ENCODE peak calls at places on chromosome 12, in eight cellular contexts. I is kidney, M is left ventricle myocardium inferior, A is body of pancreas, E is PC-9, Q is OCI-LY7, W is endothelial cell of umbilical vein, Z is upper lobe of right lung. R is an unnamed sample.
A peak's percentile ranks its signal among the peaks of the same experiment; 100 is the strongest.

GRCh38 chr12:121536929-121537813 is 43.7 kb downstream of the KDM2B start:
- DNase-seq in I (peak; percentile 97), M (peak; percentile 90), A (peak; percentile 88), E (peak; percentile 64), Q (peak; percentile 89), W (peak; percentile 74), Z (peak; percentile 96), R (peak; percentile 97)

GRCh38 chr12:101671157-101671791 is 26.2 kb upstream of the CHPT1 start:
- DNase-seq in I (no peak), M (peak; percentile 17), A (no peak), E (no peak), Q (peak; percentile 79), W (no peak), Z (no peak), R (no peak)

GRCh38 chr12:91618281-91618680 is 435.7 kb upstream of the DCN start:
- DNase-seq in I (no peak), M (no peak), A (no peak), E (peak; percentile 71), Q (no peak), W (no peak), Z (no peak), R (no peak)

GRCh38 chr12:3017281-3017680 is 58.1 kb downstream of the TEAD4 start:
- DNase-seq in I (no peak), M (no peak), A (no peak), E (no peak), Q (no peak), W (no peak), Z (no peak), R (peak; percentile 33)

GRCh38 chr12:101759396-101760047 is 20.3 kb upstream of the SYCP3 start:
- DNase-seq in I (no peak), M (no peak), A (no peak), E (no peak), Q (peak; percentile 62), W (peak; percentile 33), Z (no peak), R (no peak)

GRCh38 chr12:74776378-74776777 is 238.7 kb downstream of the ATXN7L3B start:
- DNase-seq in I (no peak), M (no peak), A (no peak), E (no peak), Q (no peak), W (no peak), Z (no peak), R (no peak)

GRCh38 chr12:66405395-66405794 is 103.1 kb downstream of the HELB start:
- DNase-seq in I (no peak), M (no peak), A (no peak), E (no peak), Q (no peak), W (peak; percentile 67), Z (no peak), R (no peak)

GRCh38 chr12:132560831-132561783 is 49.3 kb downstream of the LRCOL1 start:
- DNase-seq in I (no peak), M (peak; percentile 40), A (peak; percentile 63), E (peak; percentile 72), Q (peak; percentile 89), W (peak; percentile 63), Z (peak; percentile 81), R (peak; percentile 84)

GRCh38 chr12:75556306-75556899 is 45.0 kb upstream of the KRR1 start:
- DNase-seq in I (no peak), M (no peak), A (no peak), E (peak; percentile 62), Q (no peak), W (no peak), Z (no peak), R (no peak)

GRCh38 chr12:12267801-12268200 is 957 bp upstream of the LRP6 start:
- DNase-seq in I (no peak), M (no peak), A (no peak), E (no peak), Q (no peak), W (no peak), Z (no peak), R (no peak)

GRCh38 chr12:65232490-65233077 is 45.9 kb upstream of the MSRB3 start:
- DNase-seq in I (no peak), M (no peak), A (no peak), E (no peak), Q (peak; percentile 52), W (peak; percentile 62), Z (no peak), R (no peak)

GRCh38 chr12:130956456-130957303 is 3.0 kb downstream of the ADGRD1 start:
- DNase-seq in I (no peak), M (no peak), A (no peak), E (no peak), Q (no peak), W (no peak), Z (no peak), R (no peak)
- H3K4me3 ChIP-seq in I (no peak overlapping the region), M (peak overlapping the region; percentile 73), A (no peak overlapping the region), E (no peak overlapping the region), Q (no peak overlapping the region), W (no peak overlapping the region), Z (peak overlapping the region; percentile 58), R (peak overlapping the region; percentile 86)

GRCh38 chr12:47270782-47271664 is 191.3 kb upstream of the AMIGO2 start:
- DNase-seq in I (no peak), M (no peak), A (no peak), E (peak; percentile 99), Q (no peak), W (no peak), Z (no peak), R (no peak)
- H3K4me1 ChIP-seq in I (no peaks in the 10 kb centered on the region), M (no peaks in the 10 kb centered on the region), A (peaks cover 4% of the 10 kb centered on the region), E (peaks cover 76% of the 10 kb centered on the region), Q (peaks cover 51% of the 10 kb centered on the region), W (peaks cover 4% of the 10 kb centered on the region), Z (peaks cover 6% of the 10 kb centered on the region), R (peaks cover 2% of the 10 kb centered on the region)

DNA sequence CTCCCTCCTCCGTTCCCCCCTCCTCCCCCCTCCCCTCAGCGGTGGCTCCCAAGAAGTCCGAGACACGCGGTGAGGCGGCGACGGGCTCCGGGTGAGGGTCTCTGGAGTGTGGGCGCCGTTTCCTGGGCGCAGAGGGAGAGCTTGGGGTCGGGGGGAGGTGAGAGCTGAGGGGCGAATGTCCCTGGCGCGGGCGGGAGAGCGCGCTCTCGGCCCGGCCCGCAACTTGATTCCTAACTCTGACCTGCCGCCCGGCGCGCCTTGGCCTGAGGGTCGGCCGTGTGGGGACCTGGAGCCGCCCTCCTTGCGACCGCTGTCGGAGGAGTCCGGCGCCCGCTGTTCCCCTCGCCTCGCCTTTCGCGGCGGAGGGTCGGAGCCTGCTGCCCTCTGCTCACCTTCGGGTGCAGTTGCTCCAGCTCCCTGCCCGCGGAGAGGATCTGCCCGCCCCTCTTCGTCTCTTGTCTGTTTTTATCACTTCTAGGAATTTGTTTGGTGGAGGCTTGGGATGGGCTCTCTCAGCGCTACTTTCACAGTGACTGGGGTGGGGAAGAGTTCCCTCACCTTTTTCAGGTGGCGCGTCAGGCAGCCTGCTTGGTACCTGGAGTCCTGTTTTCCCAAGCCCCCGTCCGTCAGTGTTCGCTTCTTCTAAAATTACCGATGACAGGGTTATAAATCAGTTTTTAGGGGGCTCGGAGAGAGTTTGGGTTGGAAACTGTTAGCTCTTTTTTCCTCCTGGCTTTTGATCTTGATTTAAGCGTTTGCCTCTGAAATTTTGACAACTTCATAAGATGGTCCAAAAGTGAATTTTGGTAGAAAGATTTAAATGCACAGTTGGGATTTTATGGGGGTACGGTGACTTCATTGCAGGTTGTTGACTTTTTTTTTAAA is 495 bp downstream of the ADIPOR2 start:
- DNase-seq in I (peak; percentile 84), M (peak; percentile 41), A (no peak), E (no peak), Q (peak; percentile 60), W (peak; percentile 39), Z (peak; percentile 82), R (no peak)
- H3K27ac ChIP-seq in I (peak overlapping the region; percentile 94), M (peak overlapping the region; percentile 91), A (peak overlapping the region; percentile 92), E (peak overlapping the region; percentile 89), Q (peak overlapping the region; percentile 78), W (peak overlapping the region; percentile 73), Z (peak overlapping the region; percentile 83), R (peak overlapping the region; percentile 96)

GRCh38 chr12:120528861-120529525 is at the start of gene COQ5:
- DNase-seq in I (peak; percentile 95), M (peak; percentile 91), A (peak; percentile 89), E (peak; percentile 50), Q (peak; percentile 86), W (peak; percentile 89), Z (peak; percentile 94), R (peak; percentile 95)
- H3K4me3 ChIP-seq in I (peak within 1 kb of the TSS; percentile 86), M (peak within 1 kb of the TSS; percentile 76), A (peak within 1 kb of the TSS; percentile 87), E (peak within 1 kb of the TSS; percentile 80), Q (peak within 1 kb of the TSS; percentile 78), W (peak within 1 kb of the TSS; percentile 77), Z (peak within 1 kb of the TSS; percentile 83), R (peak within 1 kb of the TSS; percentile 53)

GRCh38 chr12:124369901-124370378 is 75.0 kb downstream of the RFLNA start:
- DNase-seq in I (no peak), M (no peak), A (no peak), E (no peak), Q (no peak), W (no peak), Z (no peak), R (no peak)
- H3K4me1 ChIP-seq in I (peaks cover 31% of the 10 kb centered on the region), M (peaks cover 79% of the 10 kb centered on the region), A (peaks cover 69% of the 10 kb centered on the region), E (peaks cover 48% of the 10 kb centered on the region), Q (no peaks in the 10 kb centered on the region), W (peaks cover 29% of the 10 kb centered on the region), Z (peaks cover 37% of the 10 kb centered on the region), R (peaks cover 4% of the 10 kb centered on the region)

GRCh38 chr12:64104376-64104775 is 117.7 kb downstream of the KICS2 start:
- DNase-seq in I (no peak), M (no peak), A (no peak), E (no peak), Q (no peak), W (no peak), Z (no peak), R (no peak)
- H3K27ac ChIP-seq in I (no peak overlapping the region), M (no peak overlapping the region), A (peak overlapping the region; percentile 59), E (no peak overlapping the region), Q (no peak overlapping the region), W (no peak overlapping the region), Z (no peak overlapping the region), R (no peak overlapping the region)

GRCh38 chr12:82329508-82329907 is 28.7 kb downstream of the CCDC59 start:
- DNase-seq in I (no peak), M (no peak), A (no peak), E (no peak), Q (no peak), W (no peak), Z (no peak), R (no peak)

GRCh38 chr12:82325540-82326336 is 32.4 kb downstream of the CCDC59 start:
- DNase-seq in I (no peak), M (no peak), A (no peak), E (no peak), Q (no peak), W (no peak), Z (no peak), R (no peak)

GRCh38 chr12:82326905-82327503 is 31.2 kb downstream of the CCDC59 start:
- DNase-seq in I (no peak), M (no peak), A (no peak), E (peak; percentile 36), Q (peak; percentile 18), W (peak; percentile 28), Z (no peak), R (no peak)
- H3K4me3 ChIP-seq in I (no peak overlapping the region), M (no peak overlapping the region), A (no peak overlapping the region), E (no peak overlapping the region), Q (no peak overlapping the region), W (no peak overlapping the region), Z (no peak overlapping the region), R (no peak overlapping the region)